ENCODE peak calls at places on chromosome 14, in seven cellular contexts. Z, X, J, I, F, M and O are unnamed samples.

GRCh38 chr14:54659365-54659764 is 92.4 kb downstream of the SAMD4A start:
- DNase-seq in J (peak), Z (no peak), X (no peak), M (no peak), I (no peak), F (no peak), O (peak)

GRCh38 chr14:32938719-32939253 is at the start of gene NPAS3:
- DNase-seq in M (no peak), J (no peak), F (peak), X (no peak), Z (no peak), I (no peak), O (no peak)

GRCh38 chr14:104171029-104171697 is 32.8 kb downstream of the KIF26A start:
- DNase-seq in Z (no peak), J (no peak), X (no peak), I (no peak), F (no peak), M (no peak), O (peak)

GRCh38 chr14:24121210-24121609 is 6.5 kb upstream of the NRL start:
- DNase-seq in J (no peak), Z (no peak), X (no peak), M (no peak), I (no peak), F (no peak), O (no peak)

GRCh38 chr14:51576112-51576420 is 75.6 kb upstream of the FRMD6 start:
- DNase-seq in J (no peak), F (peak), M (no peak), I (no peak), X (peak), Z (no peak), O (no peak)

GRCh38 chr14:50045837-50046236 is 70.5 kb downstream of the VCPKMT start:
- DNase-seq in J (no peak), M (no peak), Z (no peak), F (no peak), I (no peak), X (no peak), O (no peak)

GRCh38 chr14:104238424-104239184 is 100.2 kb downstream of the KIF26A start:
- DNase-seq in F (no peak), Z (no peak), X (no peak), M (no peak), J (no peak), I (no peak), O (no peak)

GRCh38 chr14:75141967-75142366 is 15.1 kb upstream of the NEK9 start:
- DNase-seq in X (peak), F (peak), I (no peak), J (no peak), M (peak), Z (no peak), O (peak)

GRCh38 chr14:43003845-43004244 is 1397.2 kb downstream of the LRFN5 start:
- DNase-seq in F (peak), Z (peak), M (no peak), X (no peak), I (no peak), J (no peak), O (no peak)

GRCh38 chr14:77641534-77642341 is 25.3 kb upstream of the SPTLC2 start:
- DNase-seq in I (peak), J (no peak), M (no peak), F (peak), X (no peak), Z (no peak), O (peak)

GRCh38 chr14:96165493-96166474 is 38.9 kb upstream of the BDKRB2 start:
- DNase-seq in J (no peak), Z (no peak), X (no peak), F (no peak), I (no peak), M (no peak), O (no peak)

GRCh38 chr14:34711808-34712712 is 2.3 kb downstream of the CFL2 start:
- DNase-seq in X (no peak), F (peak), J (no peak), M (no peak), Z (no peak), I (no peak), O (no peak)

GRCh38 chr14:34710744-34711143 is 3.6 kb downstream of the CFL2 start:
- DNase-seq in M (no peak), I (no peak), Z (no peak), F (peak), X (peak), J (no peak), O (no peak)

GRCh38 chr14:34713122-34713680 is 1.2 kb downstream of the CFL2 start:
- DNase-seq in Z (no peak), X (no peak), M (no peak), F (no peak), J (no peak), I (no peak), O (no peak)

GRCh38 chr14:34710006-34710405 is 4.4 kb downstream of the CFL2 start:
- DNase-seq in X (no peak), Z (no peak), I (no peak), J (no peak), M (no peak), F (no peak), O (no peak)

GRCh38 chr14:34711169-34711568 is 3.2 kb downstream of the CFL2 start:
- DNase-seq in F (peak), M (no peak), Z (no peak), I (peak), J (peak), X (peak), O (no peak)
- H2AFZ ChIP-seq in F (no peak), M (no peak), Z (no peak), I (no peak), J (no peak), X (no peak), O (no peak)

DNA sequence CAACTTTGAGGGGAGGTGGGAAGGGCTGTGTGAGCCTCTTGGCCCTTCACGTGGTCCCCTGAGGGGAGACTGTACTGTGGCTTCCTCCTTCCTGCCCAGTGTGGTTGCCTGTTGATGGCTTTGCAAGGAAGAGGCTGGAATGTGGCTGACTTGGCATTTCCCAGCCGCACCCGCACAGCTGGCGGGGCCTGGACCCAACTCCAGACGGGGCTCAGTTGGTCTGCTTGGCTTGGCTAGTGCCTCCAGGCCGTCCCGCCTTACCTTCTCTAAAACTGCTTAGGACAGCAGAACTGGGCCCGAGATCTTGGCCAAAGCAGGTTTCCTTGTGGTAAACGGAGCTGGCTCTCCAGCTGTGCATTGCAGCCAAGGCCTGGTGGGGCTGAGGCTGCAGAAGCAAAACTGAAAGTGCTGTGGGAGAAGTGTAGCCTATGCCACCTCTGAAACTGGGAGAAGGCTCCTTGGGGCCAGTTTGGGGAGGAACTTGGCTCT is 139.5 kb downstream of the SMOC1 start:
- DNase-seq in M (peak), I (peak), X (peak), J (no peak), Z (no peak), F (peak), O (no peak)
- H2AFZ ChIP-seq in M (no peak), I (peak), X (no peak), J (peak), Z (no peak), F (peak), O (no peak)

GRCh38 chr14:65334765-65335411 is 77.6 kb upstream of the FUT8 start:
- DNase-seq in I (no peak), Z (no peak), M (no peak), F (no peak), X (no peak), J (no peak), O (peak)
- H2AFZ ChIP-seq in I (peak), Z (no peak), M (no peak), F (peak), X (no peak), J (peak), O (peak)

GRCh38 chr14:55794655-55795583 is 214.9 kb downstream of the KTN1 start:
- DNase-seq in X (peak), I (no peak), M (no peak), F (peak), J (no peak), Z (no peak), O (peak)
- H2AFZ ChIP-seq in X (no peak), I (no peak), M (no peak), F (no peak), J (no peak), Z (peak), O (no peak)